ENCODE peak calls at places on chromosome 3, in seven cellular contexts. One of them, this sample, is unnamed.

GRCh38 chr3:43171770-43172169 is 65.9 kb upstream of the POMGNT2 start:
- DNase-seq in cardiac septum: no peak
- DNase-seq in GM12865: no peak
- DNase-seq in right cardiac atrium: no peak
- DNase-seq in retina: no peak
- DNase-seq in effector memory CD8-positive, alpha-beta T cell: no peak
- DNase-seq in non-pigmented ciliary epithelial cell: no peak
- DNase-seq in this sample: no peak

GRCh38 chr3:172094621-172095557 is 55.5 kb downstream of the FNDC3B start:
- DNase-seq in cardiac septum: no peak
- DNase-seq in GM12865: peak; percentile 87
- DNase-seq in right cardiac atrium: no peak
- DNase-seq in retina: no peak
- DNase-seq in effector memory CD8-positive, alpha-beta T cell: no peak
- DNase-seq in non-pigmented ciliary epithelial cell: no peak
- DNase-seq in this sample: peak; percentile 53

GRCh38 chr3:23640472-23641146 is 165.1 kb upstream of the UBE2E1 start:
- DNase-seq in cardiac septum: no peak
- DNase-seq in GM12865: no peak
- DNase-seq in right cardiac atrium: no peak
- DNase-seq in retina: no peak
- DNase-seq in effector memory CD8-positive, alpha-beta T cell: no peak
- DNase-seq in non-pigmented ciliary epithelial cell: no peak
- DNase-seq in this sample: no peak

GRCh38 chr3:195270350-195271115 is 426 bp downstream of the XXYLT1 start:
- DNase-seq in cardiac septum: peak; percentile 88
- DNase-seq in GM12865: peak; percentile 81
- DNase-seq in right cardiac atrium: no peak
- DNase-seq in retina: peak; percentile 87
- DNase-seq in effector memory CD8-positive, alpha-beta T cell: no peak
- DNase-seq in non-pigmented ciliary epithelial cell: no peak
- DNase-seq in this sample: peak; percentile 85

GRCh38 chr3:158403013-158403412 is 168.0 kb upstream of the MLF1 start:
- DNase-seq in cardiac septum: no peak
- DNase-seq in GM12865: no peak
- DNase-seq in right cardiac atrium: no peak
- DNase-seq in retina: no peak
- DNase-seq in effector memory CD8-positive, alpha-beta T cell: no peak
- DNase-seq in non-pigmented ciliary epithelial cell: no peak
- DNase-seq in this sample: no peak

GRCh38 chr3:42226470-42227425 is 39.2 kb downstream of the CCK start:
- DNase-seq in cardiac septum: no peak
- DNase-seq in GM12865: no peak
- DNase-seq in right cardiac atrium: no peak
- DNase-seq in retina: no peak
- DNase-seq in effector memory CD8-positive, alpha-beta T cell: no peak
- DNase-seq in non-pigmented ciliary epithelial cell: no peak
- DNase-seq in this sample: no peak

GRCh38 chr3:15557511-15557946 is 36.0 kb upstream of the COLQ start:
- DNase-seq in cardiac septum: no peak
- DNase-seq in GM12865: peak; percentile 80
- DNase-seq in right cardiac atrium: no peak
- DNase-seq in retina: peak; percentile 39
- DNase-seq in effector memory CD8-positive, alpha-beta T cell: peak; percentile 71
- DNase-seq in non-pigmented ciliary epithelial cell: peak; percentile 60
- DNase-seq in this sample: no peak

GRCh38 chr3:70982700-70983140 is 600.8 kb downstream of the FOXP1 start:
- DNase-seq in cardiac septum: no peak
- DNase-seq in GM12865: peak; percentile 84
- DNase-seq in right cardiac atrium: no peak
- DNase-seq in retina: peak; percentile 57
- DNase-seq in effector memory CD8-positive, alpha-beta T cell: no peak
- DNase-seq in non-pigmented ciliary epithelial cell: no peak
- DNase-seq in this sample: no peak

GRCh38 chr3:85808750-85809149 is 850.0 kb downstream of the CADM2 start:
- DNase-seq in cardiac septum: no peak
- DNase-seq in GM12865: no peak
- DNase-seq in right cardiac atrium: no peak
- DNase-seq in retina: no peak
- DNase-seq in effector memory CD8-positive, alpha-beta T cell: no peak
- DNase-seq in non-pigmented ciliary epithelial cell: no peak
- DNase-seq in this sample: no peak

GRCh38 chr3:66413151-66413751 is 87.6 kb downstream of the LRIG1 start:
- DNase-seq in cardiac septum: peak; percentile 60
- DNase-seq in GM12865: no peak
- DNase-seq in right cardiac atrium: no peak
- DNase-seq in retina: no peak
- DNase-seq in effector memory CD8-positive, alpha-beta T cell: no peak
- DNase-seq in non-pigmented ciliary epithelial cell: no peak
- DNase-seq in this sample: no peak

GRCh38 chr3:32405711-32406323 is 14.2 kb downstream of the CMTM7 start:
- DNase-seq in cardiac septum: no peak
- DNase-seq in GM12865: no peak
- DNase-seq in right cardiac atrium: no peak
- DNase-seq in retina: no peak
- DNase-seq in effector memory CD8-positive, alpha-beta T cell: no peak
- DNase-seq in non-pigmented ciliary epithelial cell: no peak
- DNase-seq in this sample: no peak

GRCh38 chr3:119346076-119346496 is 51.9 kb downstream of the ARHGAP31 start:
- DNase-seq in cardiac septum: no peak
- DNase-seq in GM12865: no peak
- DNase-seq in right cardiac atrium: no peak
- DNase-seq in retina: peak; percentile 15
- DNase-seq in effector memory CD8-positive, alpha-beta T cell: no peak
- DNase-seq in non-pigmented ciliary epithelial cell: no peak
- DNase-seq in this sample: no peak

GRCh38 chr3:38521391-38521987 is 25.3 kb downstream of the EXOG start:
- DNase-seq in cardiac septum: no peak
- DNase-seq in GM12865: peak; percentile 77
- DNase-seq in right cardiac atrium: peak; percentile 45
- DNase-seq in retina: peak; percentile 76
- DNase-seq in effector memory CD8-positive, alpha-beta T cell: peak; percentile 57
- DNase-seq in non-pigmented ciliary epithelial cell: no peak
- DNase-seq in this sample: peak; percentile 34

GRCh38 chr3:85110393-85110792 is 151.6 kb downstream of the CADM2 start:
- DNase-seq in cardiac septum: no peak
- DNase-seq in GM12865: no peak
- DNase-seq in right cardiac atrium: no peak
- DNase-seq in retina: no peak
- DNase-seq in effector memory CD8-positive, alpha-beta T cell: no peak
- DNase-seq in non-pigmented ciliary epithelial cell: no peak
- DNase-seq in this sample: no peak

GRCh38 chr3:78434801-78435200 is 1333.0 kb downstream of the ROBO1 start:
- DNase-seq in cardiac septum: no peak
- DNase-seq in GM12865: no peak
- DNase-seq in right cardiac atrium: no peak
- DNase-seq in retina: no peak
- DNase-seq in effector memory CD8-positive, alpha-beta T cell: no peak
- DNase-seq in non-pigmented ciliary epithelial cell: no peak
- DNase-seq in this sample: no peak

GRCh38 chr3:161854232-161854771 is 357.7 kb downstream of the OTOL1 start:
- DNase-seq in cardiac septum: no peak
- DNase-seq in GM12865: peak; percentile 45
- DNase-seq in right cardiac atrium: no peak
- DNase-seq in retina: no peak
- DNase-seq in effector memory CD8-positive, alpha-beta T cell: no peak
- DNase-seq in non-pigmented ciliary epithelial cell: peak; percentile 70
- DNase-seq in this sample: peak; percentile 46

GRCh38 chr3:30354972-30355371 is 251.4 kb upstream of the TGFBR2 start:
- DNase-seq in cardiac septum: no peak
- DNase-seq in GM12865: no peak
- DNase-seq in right cardiac atrium: no peak
- DNase-seq in retina: no peak
- DNase-seq in effector memory CD8-positive, alpha-beta T cell: no peak
- DNase-seq in non-pigmented ciliary epithelial cell: no peak
- DNase-seq in this sample: no peak

GRCh38 chr3:58167431-58168351 is 43.1 kb downstream of the DNASE1L3 start:
- DNase-seq in cardiac septum: no peak
- DNase-seq in GM12865: peak; percentile 70
- DNase-seq in right cardiac atrium: peak; percentile 84
- DNase-seq in retina: peak; percentile 56
- DNase-seq in effector memory CD8-positive, alpha-beta T cell: peak; percentile 55
- DNase-seq in non-pigmented ciliary epithelial cell: no peak
- DNase-seq in this sample: peak; percentile 60

GRCh38 chr3:81242871-81243270 is 518.6 kb downstream of the GBE1 start:
- DNase-seq in cardiac septum: no peak
- DNase-seq in GM12865: peak; percentile 4
- DNase-seq in right cardiac atrium: no peak
- DNase-seq in retina: no peak
- DNase-seq in effector memory CD8-positive, alpha-beta T cell: no peak
- DNase-seq in non-pigmented ciliary epithelial cell: no peak
- DNase-seq in this sample: peak; percentile 7

GRCh38 chr3:53236112-53236841 is 19.5 kb downstream of the TKT start:
- DNase-seq in cardiac septum: peak; percentile 92
- DNase-seq in GM12865: no peak
- DNase-seq in right cardiac atrium: peak; percentile 91
- DNase-seq in retina: no peak
- DNase-seq in effector memory CD8-positive, alpha-beta T cell: no peak
- DNase-seq in non-pigmented ciliary epithelial cell: peak; percentile 71
- DNase-seq in this sample: peak; percentile 74

GRCh38 chr3:184568918-184569829 is 7.6 kb downstream of the EPHB3 start:
- DNase-seq in cardiac septum: peak; percentile 87
- DNase-seq in GM12865: no peak
- DNase-seq in right cardiac atrium: peak; percentile 92
- DNase-seq in retina: peak; percentile 83
- DNase-seq in effector memory CD8-positive, alpha-beta T cell: no peak
- DNase-seq in non-pigmented ciliary epithelial cell: peak; percentile 56
- DNase-seq in this sample: peak; percentile 83

GRCh38 chr3:176950743-176951142 is 246.5 kb downstream of the TBL1XR1 start:
- DNase-seq in cardiac septum: no peak
- DNase-seq in GM12865: no peak
- DNase-seq in right cardiac atrium: no peak
- DNase-seq in retina: no peak
- DNase-seq in effector memory CD8-positive, alpha-beta T cell: no peak
- DNase-seq in non-pigmented ciliary epithelial cell: no peak
- DNase-seq in this sample: no peak

GRCh38 chr3:104941785-104942184 is 424.9 kb upstream of the ALCAM start:
- DNase-seq in cardiac septum: no peak
- DNase-seq in GM12865: no peak
- DNase-seq in right cardiac atrium: no peak
- DNase-seq in retina: no peak
- DNase-seq in effector memory CD8-positive, alpha-beta T cell: no peak
- DNase-seq in non-pigmented ciliary epithelial cell: no peak
- DNase-seq in this sample: no peak

GRCh38 chr3:98750520-98750919 is 12.6 kb upstream of the ST3GAL6 start:
- DNase-seq in cardiac septum: no peak
- DNase-seq in GM12865: no peak
- DNase-seq in right cardiac atrium: no peak
- DNase-seq in retina: no peak
- DNase-seq in effector memory CD8-positive, alpha-beta T cell: no peak
- DNase-seq in non-pigmented ciliary epithelial cell: no peak
- DNase-seq in this sample: no peak

GRCh38 chr3:102574355-102574754 is 139.5 kb downstream of the ZPLD1 start:
- DNase-seq in cardiac septum: no peak
- DNase-seq in GM12865: no peak
- DNase-seq in right cardiac atrium: no peak
- DNase-seq in retina: no peak
- DNase-seq in effector memory CD8-positive, alpha-beta T cell: no peak
- DNase-seq in non-pigmented ciliary epithelial cell: no peak
- DNase-seq in this sample: no peak

GRCh38 chr3:61371123-61371522 is 119.9 kb upstream of the FHIT start:
- DNase-seq in cardiac septum: no peak
- DNase-seq in GM12865: peak; percentile 57
- DNase-seq in right cardiac atrium: no peak
- DNase-seq in retina: peak; percentile 47
- DNase-seq in effector memory CD8-positive, alpha-beta T cell: no peak
- DNase-seq in non-pigmented ciliary epithelial cell: no peak
- DNase-seq in this sample: peak; percentile 16

GRCh38 chr3:11335056-11335608 is 62.9 kb downstream of the ATG7 start:
- DNase-seq in cardiac septum: no peak
- DNase-seq in GM12865: peak; percentile 62
- DNase-seq in right cardiac atrium: no peak
- DNase-seq in retina: peak; percentile 24
- DNase-seq in effector memory CD8-positive, alpha-beta T cell: peak; percentile 52
- DNase-seq in non-pigmented ciliary epithelial cell: peak; percentile 36
- DNase-seq in this sample: no peak